ENCODE peak calls at places on chromosomes 2 and 18, in six cellular contexts. One of them, this sample, is unnamed.

GRCh38 chr2:17591846-17592245 is 51.4 kb downstream of the VSNL1 start:
- DNase-seq in colonic mucosa: no peak
- DNase-seq in uterus: no peak
- DNase-seq in transverse colon: no peak
- DNase-seq in kidney epithelial cell: no peak
- DNase-seq in brain microvascular endothelial cell: no peak
- DNase-seq in this sample: no peak

GRCh38 chr2:167140767-167141166 is 252.5 kb downstream of the XIRP2 start:
- DNase-seq in colonic mucosa: no peak
- DNase-seq in uterus: no peak
- DNase-seq in transverse colon: no peak
- DNase-seq in kidney epithelial cell: peak
- DNase-seq in brain microvascular endothelial cell: peak
- DNase-seq in this sample: peak

GRCh38 chr2:64865073-64865830 is 123.9 kb upstream of the SLC1A4 start:
- DNase-seq in colonic mucosa: peak
- DNase-seq in uterus: peak
- DNase-seq in transverse colon: peak
- DNase-seq in kidney epithelial cell: no peak
- DNase-seq in brain microvascular endothelial cell: peak
- DNase-seq in this sample: no peak

GRCh38 chr2:11155326-11156059 is at the start of gene SLC66A3:
- DNase-seq in colonic mucosa: peak
- DNase-seq in uterus: no peak
- DNase-seq in transverse colon: no peak
- DNase-seq in kidney epithelial cell: peak
- DNase-seq in brain microvascular endothelial cell: peak
- DNase-seq in this sample: no peak

GRCh38 chr18:45806226-45806625 is 19.2 kb upstream of the SIGLEC15 start:
- DNase-seq in colonic mucosa: no peak
- DNase-seq in uterus: no peak
- DNase-seq in transverse colon: no peak
- DNase-seq in kidney epithelial cell: no peak
- DNase-seq in brain microvascular endothelial cell: peak
- DNase-seq in this sample: no peak

GRCh38 chr2:127415593-127416485 is 2.4 kb upstream of the PROC start:
- DNase-seq in colonic mucosa: peak
- DNase-seq in uterus: no peak
- DNase-seq in transverse colon: peak
- DNase-seq in kidney epithelial cell: no peak
- DNase-seq in brain microvascular endothelial cell: no peak
- DNase-seq in this sample: no peak

GRCh38 chr2:26246818-26247217 is 2.1 kb downstream of the HADHB start:
- DNase-seq in colonic mucosa: no peak
- DNase-seq in uterus: no peak
- DNase-seq in transverse colon: no peak
- DNase-seq in kidney epithelial cell: no peak
- DNase-seq in brain microvascular endothelial cell: no peak
- DNase-seq in this sample: no peak

GRCh38 chr2:64606495-64607363 is 47.0 kb downstream of the SERTAD2 start:
- DNase-seq in colonic mucosa: peak
- DNase-seq in uterus: peak
- DNase-seq in transverse colon: peak
- DNase-seq in kidney epithelial cell: peak
- DNase-seq in brain microvascular endothelial cell: no peak
- DNase-seq in this sample: peak

GRCh38 chr2:9610781-9611548 is 19.8 kb downstream of the YWHAQ start:
- DNase-seq in colonic mucosa: no peak
- DNase-seq in uterus: no peak
- DNase-seq in transverse colon: no peak
- DNase-seq in kidney epithelial cell: no peak
- DNase-seq in brain microvascular endothelial cell: no peak
- DNase-seq in this sample: peak

GRCh38 chr18:80109676-80110078 is 615 bp downstream of the ADNP2 start:
- DNase-seq in colonic mucosa: peak
- DNase-seq in uterus: peak
- DNase-seq in transverse colon: peak
- DNase-seq in kidney epithelial cell: no peak
- DNase-seq in brain microvascular endothelial cell: peak
- DNase-seq in this sample: no peak

GRCh38 chr18:12432881-12433280 is 25.2 kb downstream of the PRELID3A start:
- DNase-seq in colonic mucosa: no peak
- DNase-seq in uterus: no peak
- DNase-seq in transverse colon: no peak
- DNase-seq in kidney epithelial cell: no peak
- DNase-seq in brain microvascular endothelial cell: no peak
- DNase-seq in this sample: no peak

GRCh38 chr2:112092286-112093041 is 37.4 kb downstream of the TMEM87B start:
- DNase-seq in colonic mucosa: no peak
- DNase-seq in uterus: no peak
- DNase-seq in transverse colon: no peak
- DNase-seq in kidney epithelial cell: peak
- DNase-seq in brain microvascular endothelial cell: peak
- DNase-seq in this sample: peak

GRCh38 chr2:239329284-239329971 is 71.4 kb downstream of the HDAC4 start:
- DNase-seq in colonic mucosa: no peak
- DNase-seq in uterus: peak
- DNase-seq in transverse colon: peak
- DNase-seq in kidney epithelial cell: no peak
- DNase-seq in brain microvascular endothelial cell: no peak
- DNase-seq in this sample: no peak

GRCh38 chr2:37625156-37625555 is 46.3 kb downstream of the CDC42EP3 start:
- DNase-seq in colonic mucosa: no peak
- DNase-seq in uterus: no peak
- DNase-seq in transverse colon: no peak
- DNase-seq in kidney epithelial cell: no peak
- DNase-seq in brain microvascular endothelial cell: peak
- DNase-seq in this sample: no peak

GRCh38 chr2:209413615-209414014 is 10.2 kb upstream of the MAP2 start:
- DNase-seq in colonic mucosa: no peak
- DNase-seq in uterus: no peak
- DNase-seq in transverse colon: no peak
- DNase-seq in kidney epithelial cell: no peak
- DNase-seq in brain microvascular endothelial cell: no peak
- DNase-seq in this sample: no peak

GRCh38 chr2:55165567-55165966 is 66.5 kb downstream of the CLHC1 start:
- DNase-seq in colonic mucosa: no peak
- DNase-seq in uterus: no peak
- DNase-seq in transverse colon: no peak
- DNase-seq in kidney epithelial cell: no peak
- DNase-seq in brain microvascular endothelial cell: peak
- DNase-seq in this sample: no peak

GRCh38 chr2:240355001-240355891 is 80.2 kb upstream of the GPC1 start:
- DNase-seq in colonic mucosa: no peak
- DNase-seq in uterus: no peak
- DNase-seq in transverse colon: no peak
- DNase-seq in kidney epithelial cell: no peak
- DNase-seq in brain microvascular endothelial cell: no peak
- DNase-seq in this sample: no peak

GRCh38 chr2:128633501-128633900 is 314.8 kb upstream of the HS6ST1 start:
- DNase-seq in colonic mucosa: no peak
- DNase-seq in uterus: no peak
- DNase-seq in transverse colon: no peak
- DNase-seq in kidney epithelial cell: no peak
- DNase-seq in brain microvascular endothelial cell: peak
- DNase-seq in this sample: no peak

GRCh38 chr2:213202006-213202405 is 50.6 kb upstream of the IKZF2 start:
- DNase-seq in colonic mucosa: no peak
- DNase-seq in uterus: no peak
- DNase-seq in transverse colon: no peak
- DNase-seq in kidney epithelial cell: no peak
- DNase-seq in brain microvascular endothelial cell: no peak
- DNase-seq in this sample: no peak

GRCh38 chr2:1633936-1634587 is 110.3 kb downstream of the PXDN start:
- DNase-seq in colonic mucosa: no peak
- DNase-seq in uterus: no peak
- DNase-seq in transverse colon: no peak
- DNase-seq in kidney epithelial cell: no peak
- DNase-seq in brain microvascular endothelial cell: no peak
- DNase-seq in this sample: no peak

GRCh38 chr2:171297951-171298350 is 135.8 kb downstream of the METTL8 start:
- DNase-seq in colonic mucosa: no peak
- DNase-seq in uterus: no peak
- DNase-seq in transverse colon: no peak
- DNase-seq in kidney epithelial cell: peak
- DNase-seq in brain microvascular endothelial cell: peak
- DNase-seq in this sample: peak

GRCh38 chr2:192960945-192961344 is 766.2 kb upstream of the TMEFF2 start:
- DNase-seq in colonic mucosa: no peak
- DNase-seq in uterus: no peak
- DNase-seq in transverse colon: no peak
- DNase-seq in kidney epithelial cell: no peak
- DNase-seq in brain microvascular endothelial cell: no peak
- DNase-seq in this sample: no peak

GRCh38 chr2:62998949-62999348 is 51.7 kb upstream of the OTX1 start:
- DNase-seq in colonic mucosa: no peak
- DNase-seq in uterus: no peak
- DNase-seq in transverse colon: no peak
- DNase-seq in kidney epithelial cell: no peak
- DNase-seq in brain microvascular endothelial cell: peak
- DNase-seq in this sample: no peak

GRCh38 chr18:45662468-45662867 is 47.2 kb downstream of the SLC14A2 start:
- DNase-seq in colonic mucosa: no peak
- DNase-seq in uterus: no peak
- DNase-seq in transverse colon: no peak
- DNase-seq in kidney epithelial cell: no peak
- DNase-seq in brain microvascular endothelial cell: peak
- DNase-seq in this sample: no peak

GRCh38 chr2:240588669-240589068 is 2.1 kb downstream of the CAPN10 start:
- DNase-seq in colonic mucosa: no peak
- DNase-seq in uterus: no peak
- DNase-seq in transverse colon: no peak
- DNase-seq in kidney epithelial cell: no peak
- DNase-seq in brain microvascular endothelial cell: no peak
- DNase-seq in this sample: no peak

GRCh38 chr2:127153691-127154158 is 46.8 kb upstream of the BIN1 start:
- DNase-seq in colonic mucosa: no peak
- DNase-seq in uterus: peak
- DNase-seq in transverse colon: no peak
- DNase-seq in kidney epithelial cell: peak
- DNase-seq in brain microvascular endothelial cell: peak
- DNase-seq in this sample: peak

GRCh38 chr18:28736951-28737350 is 560.0 kb upstream of the CDH2 start:
- DNase-seq in colonic mucosa: no peak
- DNase-seq in uterus: no peak
- DNase-seq in transverse colon: no peak
- DNase-seq in kidney epithelial cell: no peak
- DNase-seq in brain microvascular endothelial cell: no peak
- DNase-seq in this sample: no peak

GRCh38 chr18:63074987-63075404 is 244.6 kb downstream of the BCL2 start:
- DNase-seq in colonic mucosa: peak
- DNase-seq in uterus: peak
- DNase-seq in transverse colon: peak
- DNase-seq in kidney epithelial cell: no peak
- DNase-seq in brain microvascular endothelial cell: peak
- DNase-seq in this sample: no peak

GRCh38 chr18:22778996-22779395 is 154.1 kb upstream of the RBBP8 start:
- DNase-seq in colonic mucosa: no peak
- DNase-seq in uterus: no peak
- DNase-seq in transverse colon: no peak
- DNase-seq in kidney epithelial cell: no peak
- DNase-seq in brain microvascular endothelial cell: no peak
- DNase-seq in this sample: no peak

GRCh38 chr18:32469691-32470131 is 971 bp downstream of the GAREM1 start:
- DNase-seq in colonic mucosa: peak
- DNase-seq in uterus: no peak
- DNase-seq in transverse colon: no peak
- DNase-seq in kidney epithelial cell: no peak
- DNase-seq in brain microvascular endothelial cell: no peak
- DNase-seq in this sample: no peak

GRCh38 chr2:113175101-113175628 is 1.4 kb downstream of the PSD4 start:
- DNase-seq in colonic mucosa: no peak
- DNase-seq in uterus: no peak
- DNase-seq in transverse colon: peak
- DNase-seq in kidney epithelial cell: no peak
- DNase-seq in brain microvascular endothelial cell: no peak
- DNase-seq in this sample: no peak

GRCh38 chr2:15938803-15939555 is 1.4 kb upstream of the MYCN start:
- DNase-seq in colonic mucosa: no peak
- DNase-seq in uterus: no peak
- DNase-seq in transverse colon: no peak
- DNase-seq in kidney epithelial cell: no peak
- DNase-seq in brain microvascular endothelial cell: no peak
- DNase-seq in this sample: no peak
- H3K4me3 ChIP-seq in colonic mucosa: no peak
- H3K4me3 ChIP-seq in uterus: no peak
- H3K4me3 ChIP-seq in transverse colon: no peak
- H3K4me3 ChIP-seq in kidney epithelial cell: no peak
- H3K4me3 ChIP-seq in brain microvascular endothelial cell: no peak
- H3K4me3 ChIP-seq in this sample: peak

GRCh38 chr2:189439342-189439741 is 1.9 kb upstream of the WDR75 start:
- DNase-seq in colonic mucosa: no peak
- DNase-seq in uterus: no peak
- DNase-seq in transverse colon: no peak
- DNase-seq in kidney epithelial cell: no peak
- DNase-seq in brain microvascular endothelial cell: no peak
- DNase-seq in this sample: no peak
- TF ChIP-seq CTCF in colonic mucosa: no peak
- TF ChIP-seq CTCF in uterus: no peak
- TF ChIP-seq CTCF in transverse colon: no peak
- TF ChIP-seq CTCF in kidney epithelial cell: no peak
- TF ChIP-seq CTCF in brain microvascular endothelial cell: peak
- TF ChIP-seq CTCF in this sample: peak

GRCh38 chr2:189561371-189561948 is 19.1 kb downstream of the SLC40A1 start:
- DNase-seq in colonic mucosa: no peak
- DNase-seq in uterus: no peak
- DNase-seq in transverse colon: no peak
- DNase-seq in kidney epithelial cell: no peak
- DNase-seq in brain microvascular endothelial cell: no peak
- DNase-seq in this sample: no peak
- H3K4me3 ChIP-seq in colonic mucosa: no peak
- H3K4me3 ChIP-seq in uterus: no peak
- H3K4me3 ChIP-seq in transverse colon: no peak
- H3K4me3 ChIP-seq in kidney epithelial cell: no peak
- H3K4me3 ChIP-seq in brain microvascular endothelial cell: no peak
- H3K4me3 ChIP-seq in this sample: no peak

GRCh38 chr2:68190991-68191731 is 33.5 kb downstream of the PNO1 start:
- DNase-seq in colonic mucosa: no peak
- DNase-seq in uterus: no peak
- DNase-seq in transverse colon: no peak
- DNase-seq in kidney epithelial cell: peak
- DNase-seq in brain microvascular endothelial cell: peak
- DNase-seq in this sample: no peak

GRCh38 chr2:68187329-68187728 is 29.6 kb downstream of the PNO1 start:
- DNase-seq in colonic mucosa: no peak
- DNase-seq in uterus: no peak
- DNase-seq in transverse colon: no peak
- DNase-seq in kidney epithelial cell: no peak
- DNase-seq in brain microvascular endothelial cell: no peak
- DNase-seq in this sample: no peak

GRCh38 chr2:68188831-68189230 is 31.1 kb downstream of the PNO1 start:
- DNase-seq in colonic mucosa: no peak
- DNase-seq in uterus: no peak
- DNase-seq in transverse colon: no peak
- DNase-seq in kidney epithelial cell: no peak
- DNase-seq in brain microvascular endothelial cell: no peak
- DNase-seq in this sample: no peak

GRCh38 chr2:68182902-68183301 is 25.2 kb downstream of the PNO1 start:
- DNase-seq in colonic mucosa: no peak
- DNase-seq in uterus: no peak
- DNase-seq in transverse colon: no peak
- DNase-seq in kidney epithelial cell: no peak
- DNase-seq in brain microvascular endothelial cell: no peak
- DNase-seq in this sample: no peak

GRCh38 chr2:68185541-68186164 is 28.0 kb downstream of the PNO1 start:
- DNase-seq in colonic mucosa: peak
- DNase-seq in uterus: no peak
- DNase-seq in transverse colon: peak
- DNase-seq in kidney epithelial cell: no peak
- DNase-seq in brain microvascular endothelial cell: no peak
- DNase-seq in this sample: no peak
- TF ChIP-seq CTCF in colonic mucosa: peak
- TF ChIP-seq CTCF in uterus: peak
- TF ChIP-seq CTCF in transverse colon: peak
- TF ChIP-seq CTCF in kidney epithelial cell: peak
- TF ChIP-seq CTCF in brain microvascular endothelial cell: peak
- TF ChIP-seq CTCF in this sample: peak

This sample was measured in epithelial cell of proximal tubule.